ENCODE peak calls at places on chromosomes 2 and 18, in four cellular contexts. R is GM12891, N is H1, F is GM12878. H is an unnamed sample.
A peak's percentile ranks its signal among the peaks of the same experiment; 100 is the strongest.

GRCh38 chr2:157843935-157844334 is 32.2 kb downstream of the ACVR1 start:
- DNase-seq in F (no peak), R (no peak), N (no peak), H (no peak)

GRCh38 chr2:83253848-83254247 is 1205.2 kb downstream of the SUCLG1 start:
- DNase-seq in N (no peak), R (no peak), F (no peak), H (no peak)

GRCh38 chr2:17901246-17901645 is 22.8 kb downstream of the KCNS3 start:
- DNase-seq in N (no peak), R (no peak), F (no peak), H (no peak)

GRCh38 chr2:180614776-180615175 is 365.6 kb upstream of the UBE2E3 start:
- DNase-seq in R (no peak), N (no peak), F (no peak), H (no peak)

GRCh38 chr2:133747965-133748700 is 179.9 kb upstream of the NCKAP5 start:
- DNase-seq in N (no peak), R (no peak), F (no peak), H (no peak)

GRCh38 chr2:1793868-1794445 is 49.6 kb upstream of the PXDN start:
- DNase-seq in F (no peak), R (no peak), N (no peak), H (no peak)

GRCh38 chr2:226788881-226789485 is 10.6 kb downstream of the IRS1 start:
- DNase-seq in N (no peak), F (no peak), R (no peak), H (no peak)

GRCh38 chr18:57780318-57781127 is 22.6 kb downstream of the ATP8B1 start:
- DNase-seq in N (no peak), R (no peak), F (peak; percentile 17), H (no peak)

GRCh38 chr2:95381212-95382127 is 21.0 kb upstream of the FAHD2A start:
- DNase-seq in R (no peak), F (no peak), N (no peak), H (no peak)

GRCh38 chr18:26228562-26229260 is 2.5 kb downstream of the TAF4B start:
- DNase-seq in N (no peak), R (no peak), F (no peak), H (no peak)

GRCh38 chr2:33458248-33458819 is 18.1 kb upstream of the RASGRP3 start:
- DNase-seq in N (no peak), R (no peak), F (no peak), H (no peak)

GRCh38 chr2:60213865-60214657 is 339.4 kb downstream of the BCL11A start:
- DNase-seq in N (no peak), R (no peak), F (no peak), H (no peak)

GRCh38 chr2:15605721-15606120 is 14.1 kb downstream of the DDX1 start:
- DNase-seq in R (no peak), N (no peak), F (no peak), H (no peak)

GRCh38 chr2:28678944-28679343 is 72.7 kb upstream of the PPP1CB start:
- DNase-seq in F (no peak), R (no peak), N (no peak), H (no peak)

GRCh38 chr2:157190151-157190550 is 67.4 kb upstream of the GALNT5 start:
- DNase-seq in F (no peak), N (no peak), R (no peak), H (no peak)

GRCh38 chr2:234674781-234675201 is 177.9 kb upstream of the ARL4C start:
- DNase-seq in N (no peak), F (no peak), R (no peak), H (no peak)

GRCh38 chr2:114068438-114068837 is 178.5 kb downstream of the ACTR3 start:
- DNase-seq in R (no peak), N (no peak), F (no peak), H (no peak)

GRCh38 chr2:42959148-42959992 is 167.0 kb upstream of the HAAO start:
- DNase-seq in N (no peak), F (no peak), R (no peak), H (no peak)

GRCh38 chr2:101704046-101704466 is 6.5 kb downstream of the MAP4K4 start:
- DNase-seq in F (no peak), N (no peak), R (no peak), H (no peak)

GRCh38 chr18:48825101-48825745 is 125.5 kb downstream of the SMAD7 start:
- DNase-seq in R (no peak), N (no peak), F (no peak), H (no peak)

GRCh38 chr18:68507781-68508180 is 207.1 kb downstream of the TMX3 start:
- DNase-seq in R (no peak), N (no peak), F (no peak), H (no peak)

GRCh38 chr2:98702127-98702802 is 28.7 kb downstream of the MGAT4A start:
- DNase-seq in F (no peak), N (no peak), R (no peak), H (no peak)

GRCh38 chr2:159817278-159817677 is 19.3 kb upstream of the CD302 start:
- DNase-seq in F (no peak), R (no peak), N (no peak), H (no peak)

GRCh38 chr2:209473930-209474419 is 50.1 kb downstream of the MAP2 start:
- DNase-seq in F (no peak), R (no peak), N (no peak), H (no peak)

GRCh38 chr2:86633094-86633740 is 9.6 kb upstream of the RNF103 start:
- DNase-seq in R (no peak), N (no peak), F (no peak), H (no peak)

GRCh38 chr2:237472909-237473308 is 14.1 kb upstream of the MLPH start:
- DNase-seq in R (no peak), F (no peak), N (no peak), H (no peak)

GRCh38 chr2:237473474-237474453 is 13.3 kb upstream of the MLPH start:
- DNase-seq in R (no peak), F (no peak), N (no peak), H (no peak)

GRCh38 chr2:237475704-237476107 is 11.3 kb upstream of the MLPH start:
- DNase-seq in R (no peak), N (no peak), F (no peak), H (no peak)

GRCh38 chr2:237474511-237474911 is 12.5 kb upstream of the MLPH start:
- DNase-seq in N (no peak), F (no peak), R (no peak), H (no peak)

DNA sequence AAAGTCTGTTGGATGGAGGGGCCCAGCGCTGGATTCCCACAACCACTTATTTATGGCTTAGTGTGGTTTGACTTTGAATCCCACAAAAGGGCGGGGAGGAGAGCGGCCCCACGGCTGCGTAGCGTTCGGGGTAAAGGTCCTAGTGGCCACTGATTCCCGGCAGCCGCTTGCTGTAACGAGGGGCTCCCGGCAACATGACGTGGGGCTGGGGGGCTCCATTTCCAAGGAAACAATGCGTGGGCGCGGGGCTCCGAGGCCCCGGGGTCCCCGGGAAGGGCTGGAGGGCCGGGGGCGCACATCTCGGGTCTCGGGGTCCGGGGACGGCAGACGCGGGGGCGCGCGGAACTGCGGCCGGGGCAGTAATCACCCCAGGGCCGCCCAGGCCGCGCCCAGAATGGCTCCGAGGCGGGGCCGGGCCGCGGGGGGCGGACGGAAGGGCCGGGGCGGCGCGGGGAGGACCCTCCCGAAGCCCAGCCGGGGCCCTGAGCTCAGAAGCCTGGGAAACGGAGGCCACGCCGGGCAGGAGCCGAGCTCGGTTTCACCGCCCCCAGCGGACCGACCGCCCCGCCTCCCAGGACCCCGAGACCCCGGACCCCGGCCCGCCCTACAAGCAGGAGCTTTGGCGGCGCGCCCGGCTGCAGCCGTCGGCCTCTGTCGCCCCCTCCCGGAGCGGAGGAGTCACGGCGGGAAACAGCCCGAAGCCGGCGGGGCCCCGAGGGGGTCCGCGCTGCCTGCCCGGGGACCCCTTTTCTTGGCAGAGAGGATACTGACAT is 11.9 kb upstream of the MLPH start:
- DNase-seq in N (no peak), F (no peak), R (peak; percentile 92), H (peak; percentile 90)
- TF ChIP-seq POLR2A in N (peak; percentile 59), F (peak; percentile 52), R (no peak), H (no peak)

DNA sequence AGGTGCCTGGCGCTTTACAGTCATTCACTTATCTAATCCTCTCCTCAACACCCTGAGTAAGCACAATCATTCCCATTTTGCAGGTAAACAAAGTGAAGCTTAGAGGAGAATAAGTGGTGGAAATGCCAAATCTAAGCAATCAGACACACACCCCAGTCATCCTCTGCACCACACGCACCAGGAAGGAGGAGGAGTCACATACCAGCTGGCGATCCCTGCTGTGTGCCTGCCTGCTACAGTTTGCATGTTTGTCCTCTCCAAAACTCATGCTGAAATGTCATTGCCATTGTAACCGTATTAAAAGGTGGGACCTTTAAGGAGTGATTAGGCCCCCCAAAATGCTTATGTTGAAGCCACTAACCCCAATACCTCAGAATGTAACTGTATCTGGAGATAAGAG is 93.7 kb downstream of the LOXHD1 start:
- DNase-seq in N (peak; percentile 3), R (no peak), F (no peak), H (no peak)
- TF ChIP-seq TAF1 in N (no peak), R (no peak), F (no peak), H (no peak)

GRCh38 chr2:144645055-144645778 is 125.3 kb upstream of the ZEB2 start:
- DNase-seq in F (no peak), R (no peak), N (no peak), H (no peak)

GRCh38 chr2:144648837-144649485 is 129.0 kb upstream of the ZEB2 start:
- DNase-seq in R (no peak), F (no peak), N (no peak), H (no peak)

GRCh38 chr2:144650886-144651285 is 131.0 kb upstream of the ZEB2 start:
- DNase-seq in F (no peak), R (no peak), N (no peak), H (no peak)
- TF ChIP-seq POLR2AphosphoS5 in F (no peak), R (no peak), N (no peak), H (no peak)

DNA sequence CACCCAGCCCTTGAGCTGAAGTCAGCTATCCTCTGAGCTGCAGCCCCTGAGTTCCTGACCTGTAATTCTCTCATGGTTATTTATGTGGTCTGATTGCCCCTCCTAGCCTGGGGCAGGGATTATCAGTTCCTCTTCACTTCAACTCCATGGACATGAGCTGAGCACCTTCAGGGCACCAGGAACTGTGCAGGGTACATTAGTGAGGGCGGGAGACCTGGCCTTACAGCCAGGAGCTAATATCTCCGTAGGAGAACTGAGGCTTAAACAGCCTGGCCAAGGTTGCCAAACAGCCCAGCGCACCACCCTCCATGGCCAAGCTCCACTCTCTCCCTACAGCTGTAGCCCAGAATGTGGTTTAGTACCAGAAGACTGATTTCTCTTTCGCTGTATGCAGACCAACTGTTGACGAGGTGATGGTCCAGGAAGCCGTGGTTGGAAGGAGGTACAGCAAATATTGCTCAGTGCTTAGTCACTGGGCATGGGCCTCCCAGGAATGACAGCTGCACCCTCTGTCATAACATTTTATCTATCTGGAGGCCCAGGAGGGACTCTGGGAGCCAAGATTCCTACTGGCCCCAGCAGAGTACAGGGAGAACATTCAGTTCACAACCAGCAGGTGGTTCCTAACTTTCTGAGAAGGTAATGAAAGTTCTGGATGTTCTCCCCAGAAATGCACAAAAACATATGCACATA is 228.7 kb upstream of the SIX2 start:
- DNase-seq in R (no peak), N (no peak), F (no peak), H (no peak)
- TF ChIP-seq POLR2A in R (no peak), N (no peak), F (no peak), H (no peak)

GRCh38 chr2:191721331-191721730 is 43.4 kb downstream of the NABP1 start:
- DNase-seq in N (no peak), F (no peak), R (no peak), H (no peak)

GRCh38 chr2:191719938-191720337 is 42.0 kb downstream of the NABP1 start:
- DNase-seq in R (no peak), F (no peak), N (no peak), H (no peak)

GRCh38 chr2:191728710-191729597 is 51.0 kb downstream of the NABP1 start:
- DNase-seq in F (no peak), R (no peak), N (no peak), H (no peak)

GRCh38 chr2:191719261-191719660 is 41.3 kb downstream of the NABP1 start:
- DNase-seq in N (no peak), R (no peak), F (no peak), H (no peak)

GRCh38 chr2:191724015-191724414 is 46.1 kb downstream of the NABP1 start:
- DNase-seq in F (peak; percentile 9), R (no peak), N (no peak), H (no peak)
- TF ChIP-seq TAF1 in F (no peak), R (no peak), N (no peak), H (no peak)

H was measured in GM12892.